ENCODE peak calls at places on chromosomes 4 and X, in six cellular contexts. S is SK-N-SH, X is GM06990, O is cardiac muscle cell, F is nephron progenitor cell, B is WTC11. A is an unnamed sample.

GRCh38 chrX:143768976-143769375 is 48.4 kb upstream of the SPANXN2 start:
- DNase-seq in X (no peak), S (no peak), F (no peak), O (no peak), B (no peak), A (no peak)

GRCh38 chrX:48966796-48967579 is 4.7 kb downstream of the KCND1 start:
- DNase-seq in S (no peak), O (peak), X (no peak), B (no peak), F (no peak), A (no peak)

GRCh38 chr4:119068529-119068962 is 67.1 kb upstream of the MYOZ2 start:
- DNase-seq in B (no peak), S (no peak), F (no peak), X (no peak), O (no peak), A (no peak)

GRCh38 chrX:18288716-18289115 is 65.8 kb downstream of the SCML2 start:
- DNase-seq in S (no peak), F (peak), O (no peak), X (no peak), B (no peak), A (no peak)

GRCh38 chr4:184163813-184164212 is 53.9 kb downstream of the ENPP6 start:
- DNase-seq in F (peak), B (peak), X (no peak), S (peak), O (peak), A (no peak)

GRCh38 chr4:88144866-88145300 is 13.6 kb downstream of the ABCG2 start:
- DNase-seq in F (no peak), B (no peak), X (no peak), S (no peak), O (no peak), A (no peak)

GRCh38 chr4:1582227-1582626 is 101.9 kb downstream of the FAM53A start:
- DNase-seq in S (no peak), X (no peak), F (no peak), B (no peak), O (no peak), A (no peak)

GRCh38 chr4:81466841-81467671 is 4.7 kb downstream of the RASGEF1B start:
- DNase-seq in B (peak), X (no peak), S (peak), F (peak), O (peak), A (peak)

GRCh38 chr4:169741569-169741968 is 16.2 kb downstream of the HPF1 start:
- DNase-seq in O (no peak), F (no peak), B (no peak), X (no peak), S (no peak), A (no peak)

GRCh38 chr4:19239565-19239964 is 1012.1 kb upstream of the SLIT2 start:
- DNase-seq in S (no peak), O (peak), X (no peak), F (no peak), B (no peak), A (no peak)

GRCh38 chrX:23341452-23341851 is 6.8 kb downstream of the PTCHD1 start:
- DNase-seq in O (no peak), X (no peak), F (peak), S (no peak), B (no peak), A (no peak)

GRCh38 chr4:164906368-164906767 is 29.4 kb downstream of the APELA start:
- DNase-seq in F (no peak), B (no peak), X (no peak), O (no peak), S (no peak), A (no peak)

GRCh38 chrX:39613997-39614679 is 483.6 kb downstream of the BCOR start:
- DNase-seq in B (peak), S (peak), O (no peak), F (no peak), X (peak), A (peak)

GRCh38 chrX:4655743-4656142 is 942.3 kb upstream of the PRKX start:
- DNase-seq in F (no peak), X (no peak), B (no peak), O (no peak), S (no peak), A (no peak)

GRCh38 chr4:152843476-152844107 is 63.8 kb downstream of the ARFIP1 start:
- DNase-seq in F (no peak), S (no peak), X (no peak), B (no peak), O (no peak), A (no peak)

GRCh38 chr4:185809517-185810071 is 2.4 kb downstream of the SORBS2 start:
- DNase-seq in X (no peak), O (no peak), B (no peak), S (no peak), F (no peak), A (no peak)

GRCh38 chrX:39301041-39301440 is 499.8 kb downstream of the MID1IP1 start:
- DNase-seq in F (no peak), B (no peak), S (no peak), O (no peak), X (no peak), A (no peak)

GRCh38 chr4:86264269-86264668 is 95.6 kb downstream of the MAPK10 start:
- DNase-seq in O (no peak), S (no peak), B (no peak), X (no peak), F (no peak), A (no peak)

GRCh38 chr4:55248756-55249155 is 97.3 kb upstream of the SRD5A3 start:
- DNase-seq in B (no peak), F (no peak), X (no peak), S (no peak), O (peak), A (no peak)

GRCh38 chrX:107672955-107673378 is 44.7 kb downstream of the PRPS1 start:
- DNase-seq in F (peak), X (peak), O (peak), B (peak), S (peak), A (peak)

GRCh38 chr4:85209161-85209560 is 242.7 kb upstream of the WDFY3 start:
- DNase-seq in O (peak), S (no peak), F (no peak), B (no peak), X (no peak), A (no peak)

GRCh38 chrX:74420194-74421035 is 878 bp upstream of the SLC16A2 start:
- DNase-seq in X (no peak), F (peak), O (peak), S (peak), B (peak), A (no peak)

GRCh38 chrX:136780738-136781137 is at the start of gene ARHGEF6:
- DNase-seq in O (no peak), B (no peak), S (no peak), F (no peak), X (no peak), A (no peak)

GRCh38 chr4:98508825-98509539 is 149.4 kb downstream of the TSPAN5 start:
- DNase-seq in X (no peak), F (no peak), S (no peak), B (no peak), O (no peak), A (no peak)

GRCh38 chr4:57114973-57115372 is 4.8 kb upstream of the IGFBP7 start:
- DNase-seq in X (no peak), B (no peak), F (no peak), S (no peak), O (peak), A (no peak)

GRCh38 chr4:1260418-1261106 is 11.6 kb upstream of the CTBP1 start:
- DNase-seq in X (no peak), F (no peak), B (no peak), S (no peak), O (no peak), A (no peak)

GRCh38 chrX:75303795-75304194 is 29.9 kb downstream of the UPRT start:
- DNase-seq in B (no peak), O (peak), X (no peak), S (no peak), F (no peak), A (no peak)

GRCh38 chrX:44474410-44474809 is 68.2 kb downstream of the FUNDC1 start:
- DNase-seq in X (no peak), S (no peak), O (peak), B (no peak), F (no peak), A (no peak)

GRCh38 chrX:12225073-12225472 is 86.8 kb downstream of the FRMPD4 start:
- DNase-seq in S (no peak), O (no peak), F (no peak), X (no peak), B (no peak), A (no peak)

GRCh38 chr4:88940506-88940905 is 116.5 kb downstream of the FAM13A start:
- DNase-seq in F (no peak), S (no peak), O (no peak), B (no peak), X (no peak), A (no peak)

GRCh38 chr4:96139251-96139929 is 299.5 kb downstream of the PDHA2 start:
- DNase-seq in O (no peak), F (no peak), B (no peak), X (no peak), S (no peak), A (no peak)

GRCh38 chr4:94256833-94257232 is 49.2 kb downstream of the SMARCAD1 start:
- DNase-seq in X (no peak), O (no peak), F (no peak), B (no peak), S (no peak), A (no peak)
- TF ChIP-seq CTCF in X (peak), O (peak), F (no peak), B (no peak), S (peak), A (peak)

GRCh38 chr4:20251796-20252655 is at the start of gene SLIT2:
- DNase-seq in O (peak), S (peak), F (peak), B (peak), X (peak), A (peak)
- TF ChIP-seq CTCF in O (no peak), S (no peak), F (no peak), B (no peak), X (no peak), A (no peak)

DNA sequence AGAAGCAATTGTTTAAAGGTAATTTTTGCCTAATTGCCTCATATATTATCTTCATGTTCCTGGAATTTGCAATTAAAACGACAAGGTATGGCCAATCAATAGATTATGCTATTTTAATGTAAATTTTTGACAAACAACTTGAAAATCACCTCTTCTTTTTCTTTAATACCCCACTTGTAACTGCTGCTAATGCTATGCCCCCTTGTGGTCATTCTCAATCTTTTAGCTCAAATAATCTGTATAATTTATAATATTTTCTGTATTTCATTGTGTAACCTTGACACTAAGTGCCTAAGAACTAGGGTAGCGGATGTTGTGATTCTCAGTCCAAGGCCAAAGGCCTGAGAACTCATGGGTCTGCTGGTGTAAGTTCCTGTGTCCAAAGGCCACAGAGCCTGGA is 831.7 kb upstream of the POU3F4 start:
- DNase-seq in S (no peak), O (no peak), F (no peak), B (no peak), X (no peak), A (no peak)
- TF ChIP-seq CTCF in S (peak), O (no peak), F (no peak), B (no peak), X (peak), A (no peak)

GRCh38 chr4:75154994-75155393 is 222.1 kb downstream of the PARM1 start:
- DNase-seq in B (no peak), S (no peak), F (no peak), X (no peak), O (no peak), A (no peak)

DNA sequence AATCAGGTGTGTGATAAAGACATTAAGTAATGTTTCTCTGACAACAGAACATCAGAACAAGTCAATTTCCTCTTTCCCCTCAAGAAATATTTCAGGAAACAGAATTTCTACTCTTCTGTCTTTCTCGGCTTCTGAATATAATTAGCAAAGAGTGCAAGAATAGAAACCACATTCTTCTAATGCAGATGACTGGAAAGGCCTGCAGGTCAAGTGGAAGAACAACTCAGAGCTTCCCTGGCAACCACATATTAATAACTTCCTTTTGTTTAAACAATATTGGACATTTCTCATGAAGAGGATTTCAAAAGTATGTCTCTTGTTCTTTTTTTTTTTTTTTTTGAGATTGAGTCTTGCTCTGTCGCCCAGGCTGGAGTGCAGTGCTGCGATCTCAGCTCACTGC is 225.5 kb downstream of the PARM1 start:
- DNase-seq in O (no peak), S (no peak), X (no peak), F (no peak), B (no peak), A (no peak)
- TF ChIP-seq CTCF in O (no peak), S (no peak), X (no peak), F (no peak), B (no peak), A (no peak)

GRCh38 chr4:2907226-2907625 is 56.0 kb downstream of the NOP14 start:
- DNase-seq in B (no peak), F (no peak), O (no peak), S (no peak), X (no peak), A (no peak)

GRCh38 chr4:2906218-2906617 is 57.0 kb downstream of the NOP14 start:
- DNase-seq in O (no peak), S (no peak), F (no peak), X (no peak), B (no peak), A (no peak)

GRCh38 chr4:2907706-2908293 is 55.4 kb downstream of the NOP14 start:
- DNase-seq in X (no peak), B (no peak), O (no peak), F (no peak), S (no peak), A (no peak)

GRCh38 chr4:2908686-2909085 is 54.5 kb downstream of the NOP14 start:
- DNase-seq in O (no peak), S (no peak), F (no peak), X (no peak), B (no peak), A (no peak)

DNA sequence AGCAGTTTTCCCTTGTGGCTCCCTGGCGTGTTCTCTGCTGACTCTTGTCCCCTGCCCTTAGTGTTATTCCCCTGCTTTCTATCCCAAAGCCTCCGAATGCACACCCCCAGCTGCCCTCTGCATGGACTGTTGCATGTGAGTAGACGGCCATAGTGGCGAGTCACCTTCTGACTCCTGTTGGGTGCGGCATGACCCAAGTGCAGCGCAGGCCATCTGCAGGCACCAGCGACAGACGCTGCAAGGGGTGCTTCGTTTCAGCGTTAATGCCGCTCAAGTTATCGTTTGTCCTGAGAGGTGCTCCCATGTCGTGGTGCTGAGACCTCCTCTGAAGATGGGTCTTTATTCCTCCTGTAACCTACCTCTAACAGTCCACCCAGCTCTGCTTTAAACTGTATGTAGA is 57.7 kb downstream of the NOP14 start:
- DNase-seq in X (no peak), S (no peak), B (no peak), F (no peak), O (no peak), A (no peak)
- TF ChIP-seq CTCF in X (no peak), S (no peak), B (no peak), F (no peak), O (no peak), A (no peak)

GRCh38 chr4:99564921-99565320 is 1.1 kb upstream of the TRMT10A start:
- DNase-seq in X (no peak), F (no peak), B (no peak), O (no peak), S (no peak), A (no peak)

GRCh38 chr4:99563310-99564186 is at the start of gene TRMT10A:
- DNase-seq in S (peak), X (peak), O (peak), B (peak), F (peak), A (peak)
- TF ChIP-seq CTCF in S (peak), X (no peak), O (peak), B (no peak), F (no peak), A (no peak)

A was measured in GM10248.